ENCODE peak calls at places on chromosomes 11 and 22, in nine cellular contexts. K is NCI-H187; P is activated CD4-positive, CD25-positive, alpha-beta regulatory T cell; G is CMK; U is osteocyte; Q is transverse colon; M is WTC11; D is HTR-8/SVneo; O is hypothalamus. J is an unnamed sample.

GRCh38 chr22:47150426-47150825 is 388.0 kb downstream of the TBC1D22A start:
- DNase-seq in K (no peak), P (no peak), G (no peak), U (no peak), Q (no peak), M (no peak), D (no peak), O (no peak), J (no peak)

GRCh38 chr11:61914471-61915171 is 2.7 kb downstream of the RAB3IL1 start:
- DNase-seq in K (no peak), P (no peak), G (no peak), U (no peak), Q (no peak), M (no peak), D (no peak), O (no peak), J (no peak)

GRCh38 chr11:123030517-123030916 is 31.4 kb downstream of the HSPA8 start:
- DNase-seq in K (no peak), P (no peak), G (no peak), U (no peak), Q (no peak), M (no peak), D (no peak), O (no peak), J (no peak)

GRCh38 chr11:95138448-95138847 is 48.8 kb downstream of the ENDOD1 start:
- DNase-seq in K (no peak), P (no peak), G (no peak), U (no peak), Q (no peak), M (no peak), D (no peak), O (no peak), J (no peak)

GRCh38 chr11:2077061-2077802 is 62.0 kb downstream of the IGF2 start:
- DNase-seq in K (no peak), P (no peak), G (no peak), U (no peak), Q (no peak), M (no peak), D (peak), O (no peak), J (peak)

GRCh38 chr22:19876314-19876940 is 21.8 kb upstream of the GNB1L start:
- DNase-seq in K (no peak), P (no peak), G (no peak), U (no peak), Q (no peak), M (peak), D (no peak), O (no peak), J (no peak)

GRCh38 chr22:46148885-46149492 is 1.3 kb upstream of the PPARA start:
- DNase-seq in K (no peak), P (no peak), G (no peak), U (no peak), Q (peak), M (no peak), D (no peak), O (no peak), J (no peak)

GRCh38 chr11:125141686-125142535 is 22.6 kb upstream of the PKNOX2 start:
- DNase-seq in K (no peak), P (peak), G (peak), U (peak), Q (peak), M (peak), D (peak), O (peak), J (no peak)

GRCh38 chr11:3047637-3048036 is 9.6 kb downstream of the CARS1 start:
- DNase-seq in K (no peak), P (no peak), G (no peak), U (no peak), Q (no peak), M (no peak), D (no peak), O (no peak), J (no peak)

GRCh38 chr11:68150029-68150428 is 28.8 kb upstream of the CHKA start:
- DNase-seq in K (no peak), P (no peak), G (no peak), U (no peak), Q (no peak), M (no peak), D (peak), O (no peak), J (no peak)

GRCh38 chr22:22546490-22546889 is 12.6 kb downstream of the PRAME start:
- DNase-seq in K (no peak), P (no peak), G (no peak), U (no peak), Q (no peak), M (no peak), D (no peak), O (no peak), J (no peak)

GRCh38 chr11:111761056-111761455 is 5.1 kb downstream of the PPP2R1B start:
- DNase-seq in K (no peak), P (no peak), G (no peak), U (no peak), Q (no peak), M (no peak), D (no peak), O (no peak), J (no peak)